ENCODE peak calls at places on chromosome 21, in five cellular contexts. One of them, this sample, is unnamed.

GRCh38 chr21:32463889-32464300 is 51.4 kb downstream of the EVA1C start:
- DNase-seq in H9: no peak
- DNase-seq in IMR-90: peak
- DNase-seq in neuronal stem cell: no peak
- DNase-seq in mesendoderm: no peak
- DNase-seq in this sample: no peak

GRCh38 chr21:32382108-32382601 is 10.7 kb downstream of the URB1 start:
- DNase-seq in H9: no peak
- DNase-seq in IMR-90: peak
- DNase-seq in neuronal stem cell: no peak
- DNase-seq in mesendoderm: no peak
- DNase-seq in this sample: no peak

GRCh38 chr21:35201288-35201687 is 152.2 kb upstream of the RUNX1 start:
- DNase-seq in H9: no peak
- DNase-seq in IMR-90: no peak
- DNase-seq in neuronal stem cell: no peak
- DNase-seq in mesendoderm: no peak
- DNase-seq in this sample: no peak

GRCh38 chr21:32046191-32046590 is 173.4 kb downstream of the HUNK start:
- DNase-seq in H9: no peak
- DNase-seq in IMR-90: no peak
- DNase-seq in neuronal stem cell: no peak
- DNase-seq in mesendoderm: no peak
- DNase-seq in this sample: no peak

GRCh38 chr21:33025106-33025470 is 647 bp upstream of the OLIG2 start:
- DNase-seq in H9: peak
- DNase-seq in IMR-90: no peak
- DNase-seq in neuronal stem cell: no peak
- DNase-seq in mesendoderm: peak
- DNase-seq in this sample: peak

GRCh38 chr21:32520885-32521735 is 64.2 kb downstream of the TCP10L start:
- DNase-seq in H9: no peak
- DNase-seq in IMR-90: peak
- DNase-seq in neuronal stem cell: no peak
- DNase-seq in mesendoderm: no peak
- DNase-seq in this sample: peak

GRCh38 chr21:40671721-40672120 is 175.2 kb downstream of the DSCAM start:
- DNase-seq in H9: no peak
- DNase-seq in IMR-90: no peak
- DNase-seq in neuronal stem cell: no peak
- DNase-seq in mesendoderm: no peak
- DNase-seq in this sample: no peak

GRCh38 chr21:43923391-43923790 is 58.4 kb downstream of the AGPAT3 start:
- DNase-seq in H9: no peak
- DNase-seq in IMR-90: peak
- DNase-seq in neuronal stem cell: no peak
- DNase-seq in mesendoderm: no peak
- DNase-seq in this sample: no peak

GRCh38 chr21:17930102-17930501 is 110.9 kb upstream of the C21orf91 start:
- DNase-seq in H9: no peak
- DNase-seq in IMR-90: no peak
- DNase-seq in neuronal stem cell: no peak
- DNase-seq in mesendoderm: peak
- DNase-seq in this sample: no peak

GRCh38 chr21:33368576-33368975 is 34.6 kb upstream of the IFNGR2 start:
- DNase-seq in H9: peak
- DNase-seq in IMR-90: no peak
- DNase-seq in neuronal stem cell: no peak
- DNase-seq in mesendoderm: no peak
- DNase-seq in this sample: no peak

GRCh38 chr21:26945916-26946315 is 21.0 kb downstream of the ADAMTS5 start:
- DNase-seq in H9: no peak
- DNase-seq in IMR-90: no peak
- DNase-seq in neuronal stem cell: no peak
- DNase-seq in mesendoderm: peak
- DNase-seq in this sample: peak

GRCh38 chr21:18443686-18444085 is 40.1 kb upstream of the TMPRSS15 start:
- DNase-seq in H9: no peak
- DNase-seq in IMR-90: no peak
- DNase-seq in neuronal stem cell: no peak
- DNase-seq in mesendoderm: no peak
- DNase-seq in this sample: no peak

GRCh38 chr21:35136586-35137254 is 87.6 kb upstream of the RUNX1 start:
- DNase-seq in H9: no peak
- DNase-seq in IMR-90: peak
- DNase-seq in neuronal stem cell: no peak
- DNase-seq in mesendoderm: peak
- DNase-seq in this sample: peak

GRCh38 chr21:34807881-34808568 is 139.2 kb downstream of the CLIC6 start:
- DNase-seq in H9: no peak
- DNase-seq in IMR-90: peak
- DNase-seq in neuronal stem cell: no peak
- DNase-seq in mesendoderm: no peak
- DNase-seq in this sample: peak

GRCh38 chr21:31351438-31351837 is 7.4 kb upstream of the TIAM1 start:
- DNase-seq in H9: no peak
- DNase-seq in IMR-90: peak
- DNase-seq in neuronal stem cell: no peak
- DNase-seq in mesendoderm: peak
- DNase-seq in this sample: peak

GRCh38 chr21:34697826-34698225 is 29.0 kb downstream of the CLIC6 start:
- DNase-seq in H9: no peak
- DNase-seq in IMR-90: no peak
- DNase-seq in neuronal stem cell: no peak
- DNase-seq in mesendoderm: peak
- DNase-seq in this sample: no peak

GRCh38 chr21:39874759-39875158 is 7.5 kb downstream of the PCP4 start:
- DNase-seq in H9: no peak
- DNase-seq in IMR-90: no peak
- DNase-seq in neuronal stem cell: no peak
- DNase-seq in mesendoderm: no peak
- DNase-seq in this sample: no peak

GRCh38 chr21:32312321-32312720 is 13.7 kb downstream of the MRAP start:
- DNase-seq in H9: no peak
- DNase-seq in IMR-90: no peak
- DNase-seq in neuronal stem cell: no peak
- DNase-seq in mesendoderm: no peak
- DNase-seq in this sample: no peak

GRCh38 chr21:44969965-44970755 is 30.3 kb downstream of the SLX9 start:
- DNase-seq in H9: no peak
- DNase-seq in IMR-90: peak
- DNase-seq in neuronal stem cell: no peak
- DNase-seq in mesendoderm: peak
- DNase-seq in this sample: peak
- H2BK120ac ChIP-seq in H9: no peak
- H2BK120ac ChIP-seq in IMR-90: peak
- H2BK120ac ChIP-seq in neuronal stem cell: no peak
- H2BK120ac ChIP-seq in mesendoderm: no peak
- H2BK120ac ChIP-seq in this sample: no peak

DNA sequence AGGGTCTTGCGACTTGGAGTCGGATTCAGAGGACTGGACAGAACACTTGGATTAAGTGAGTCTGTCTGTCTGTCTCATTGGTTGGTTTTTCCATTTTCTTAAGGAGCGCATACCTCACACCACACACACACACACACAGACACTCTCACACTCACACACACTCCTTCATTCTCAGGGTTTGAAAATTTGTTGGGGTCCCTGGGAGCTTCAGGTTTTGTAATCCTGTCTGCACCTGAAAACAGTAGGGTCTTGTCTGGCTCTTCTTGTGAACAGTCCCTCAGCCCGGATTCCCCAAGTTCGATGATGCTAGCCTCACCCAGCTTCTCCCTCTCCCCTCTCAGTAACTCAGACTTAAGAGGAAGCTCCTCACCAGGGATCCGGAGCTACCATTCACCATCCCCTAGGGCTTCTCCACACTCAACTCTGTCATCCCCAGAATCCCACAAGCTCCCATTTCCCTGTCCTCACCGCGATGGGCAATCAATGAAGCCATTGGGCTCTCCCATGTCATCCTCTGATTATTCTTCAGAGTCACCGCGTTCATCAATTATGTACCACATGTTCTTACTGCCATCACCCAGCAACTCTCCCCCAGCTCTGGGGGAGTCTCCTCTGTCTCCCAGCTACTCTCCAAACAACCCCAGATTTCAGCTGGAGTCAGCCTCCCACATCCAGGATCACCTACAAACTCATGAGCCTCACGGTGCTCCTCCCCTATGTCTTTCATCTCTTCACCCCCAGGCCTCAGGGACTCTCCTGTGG is 1530.9 kb upstream of the TPTE start:
- DNase-seq in H9: no peak
- DNase-seq in IMR-90: no peak
- DNase-seq in neuronal stem cell: no peak
- DNase-seq in mesendoderm: no peak
- DNase-seq in this sample: no peak
- H3K4me2 ChIP-seq in H9: no peak
- H3K4me2 ChIP-seq in IMR-90: no peak
- H3K4me2 ChIP-seq in neuronal stem cell: no peak
- H3K4me2 ChIP-seq in mesendoderm: no peak
- H3K4me2 ChIP-seq in this sample: no peak

DNA sequence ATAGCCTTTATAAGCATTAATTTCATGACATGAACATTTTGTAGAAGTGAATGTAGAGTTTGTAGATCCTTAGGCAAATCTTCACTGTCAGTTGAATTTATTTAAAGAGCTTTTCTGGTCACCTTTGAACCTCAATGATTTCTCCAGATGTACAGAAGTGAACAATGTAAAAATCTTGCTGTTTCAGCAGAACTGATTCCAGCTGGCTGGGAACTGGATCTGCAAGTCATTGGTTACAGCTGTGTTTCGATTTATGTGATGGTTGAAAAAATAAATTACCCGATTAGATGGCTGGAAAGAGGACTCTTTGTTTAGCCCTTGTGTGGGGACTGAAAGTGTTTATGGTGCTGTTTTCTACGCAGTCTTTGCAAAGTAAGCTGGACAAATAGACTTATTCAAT is 849.8 kb downstream of the USP25 start:
- DNase-seq in H9: no peak
- DNase-seq in IMR-90: peak
- DNase-seq in neuronal stem cell: no peak
- DNase-seq in mesendoderm: no peak
- DNase-seq in this sample: peak
- H2BK120ac ChIP-seq in H9: no peak
- H2BK120ac ChIP-seq in IMR-90: no peak
- H2BK120ac ChIP-seq in neuronal stem cell: no peak
- H2BK120ac ChIP-seq in mesendoderm: no peak
- H2BK120ac ChIP-seq in this sample: no peak

DNA sequence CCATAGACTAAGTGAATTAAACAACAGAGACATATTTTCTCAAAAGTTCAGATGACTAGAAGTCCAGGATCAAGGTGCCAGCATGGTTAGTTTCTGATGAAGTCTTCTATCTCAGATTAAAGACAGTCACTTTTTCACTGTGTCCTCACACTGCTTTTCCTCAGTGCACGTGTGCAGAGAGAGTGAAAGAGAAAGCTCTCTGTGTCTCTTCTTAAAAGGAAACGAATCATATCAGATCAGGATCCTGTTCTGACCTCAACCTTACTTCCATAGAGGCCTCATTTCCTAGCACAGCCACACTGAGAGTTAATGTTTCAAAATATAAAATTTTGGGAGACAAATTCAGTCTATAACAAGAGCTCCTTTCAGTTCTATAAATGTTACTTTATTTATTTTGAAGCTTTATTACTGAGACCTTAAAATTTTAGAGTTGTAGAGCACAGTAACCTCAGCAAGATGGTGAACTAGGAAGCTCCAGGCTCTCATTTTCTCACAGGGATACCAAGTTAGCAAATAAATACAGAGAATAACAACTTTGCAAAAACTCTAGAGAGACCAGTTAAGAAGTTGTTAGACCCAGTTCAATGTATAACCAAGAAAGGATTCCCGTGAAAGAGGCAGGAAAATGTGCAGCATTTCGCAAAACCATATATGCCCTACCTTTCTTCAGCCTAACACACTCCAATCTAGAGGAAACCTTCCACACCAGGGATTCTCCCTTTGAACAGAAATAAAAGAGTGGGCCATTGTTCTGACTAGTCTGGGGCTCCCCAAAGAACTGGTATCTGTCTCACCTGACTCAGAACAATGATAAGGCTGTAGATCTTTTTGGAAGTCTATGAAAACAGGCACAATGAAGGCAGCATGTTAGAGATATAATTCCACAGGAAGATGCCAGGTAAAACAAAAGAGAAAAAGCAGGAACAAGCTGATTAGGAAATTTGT is 372.2 kb downstream of the MRPL39 start:
- DNase-seq in H9: no peak
- DNase-seq in IMR-90: no peak
- DNase-seq in neuronal stem cell: no peak
- DNase-seq in mesendoderm: no peak
- DNase-seq in this sample: no peak
- H3K4me2 ChIP-seq in H9: no peak
- H3K4me2 ChIP-seq in IMR-90: no peak
- H3K4me2 ChIP-seq in neuronal stem cell: no peak
- H3K4me2 ChIP-seq in mesendoderm: no peak
- H3K4me2 ChIP-seq in this sample: no peak

DNA sequence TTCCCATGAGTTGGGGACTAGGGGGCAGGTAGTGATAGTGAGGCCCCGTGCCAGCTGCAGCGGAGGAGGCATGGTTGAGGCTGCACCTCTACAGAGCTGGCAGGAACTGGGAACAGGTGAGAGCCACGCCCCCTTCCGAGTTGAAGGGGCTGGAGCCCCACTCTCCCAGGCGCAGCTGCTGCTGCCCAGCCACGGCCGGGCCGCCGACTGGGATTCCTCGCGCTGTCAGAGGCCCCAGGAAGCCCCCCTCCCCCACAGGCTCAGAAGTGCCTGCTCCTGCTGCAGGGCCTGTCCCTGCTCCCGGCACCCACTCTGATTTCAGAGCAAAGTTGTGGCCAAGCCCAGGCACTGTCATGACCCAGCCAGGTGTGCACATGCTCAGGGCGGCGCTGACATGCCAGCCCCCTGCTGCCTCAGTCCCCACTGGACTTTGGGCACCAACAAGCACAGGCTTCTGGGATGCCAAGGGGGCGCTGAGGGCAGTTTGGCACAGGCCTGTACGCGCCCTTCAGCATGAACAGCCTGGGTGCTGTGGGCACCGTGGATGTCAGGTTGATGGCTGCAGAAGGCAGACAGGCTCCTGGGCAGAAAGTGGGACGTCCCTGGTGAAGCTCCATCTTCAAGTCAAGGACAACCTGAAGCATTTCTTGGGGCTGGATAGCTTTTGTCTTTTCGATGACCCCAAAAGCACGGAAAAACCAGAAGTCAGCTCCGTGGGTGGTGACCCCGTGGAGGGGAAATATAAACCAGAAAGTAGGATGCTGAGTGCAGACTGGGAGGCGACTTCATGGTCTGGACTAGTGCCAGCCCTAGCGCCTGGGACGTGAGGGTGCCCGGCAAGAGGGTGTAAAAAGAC is 121.5 kb downstream of the SIM2 start:
- DNase-seq in H9: peak
- DNase-seq in IMR-90: no peak
- DNase-seq in neuronal stem cell: no peak
- DNase-seq in mesendoderm: peak
- DNase-seq in this sample: no peak
- H2BK120ac ChIP-seq in H9: no peak
- H2BK120ac ChIP-seq in IMR-90: no peak
- H2BK120ac ChIP-seq in neuronal stem cell: peak
- H2BK120ac ChIP-seq in mesendoderm: no peak
- H2BK120ac ChIP-seq in this sample: no peak

GRCh38 chr21:28537371-28538079 is 455.2 kb downstream of the LTN1 start:
- DNase-seq in H9: no peak
- DNase-seq in IMR-90: peak
- DNase-seq in neuronal stem cell: no peak
- DNase-seq in mesendoderm: no peak
- DNase-seq in this sample: peak
- H3K4me2 ChIP-seq in H9: no peak
- H3K4me2 ChIP-seq in IMR-90: peak
- H3K4me2 ChIP-seq in neuronal stem cell: no peak
- H3K4me2 ChIP-seq in mesendoderm: no peak
- H3K4me2 ChIP-seq in this sample: no peak

This sample was measured in mesenchymal stem cell.